ENCODE peak calls at places on chromosomes 7 and 10, in eight cellular contexts. D, E, B, F, R, G, V and J are unnamed samples.

GRCh38 chr7:146966274-146966673 is 849.7 kb downstream of the CNTNAP2 start:
- DNase-seq in V (no peak), E (no peak), G (no peak), D (no peak), F (no peak), B (no peak), R (no peak), J (no peak)

GRCh38 chr10:21247592-21247991 is 277.9 kb downstream of the SKIDA1 start:
- DNase-seq in B (no peak), V (no peak), E (no peak), D (no peak), G (no peak), F (no peak), R (no peak), J (no peak)

GRCh38 chr10:46228076-46229071 is 58.4 kb upstream of the ANTXRL start:
- DNase-seq in B (peak), G (peak), F (peak), E (peak), V (peak), D (peak), R (peak), J (peak)

GRCh38 chr7:90574136-90574819 is 21.8 kb upstream of the CDK14 start:
- DNase-seq in E (no peak), V (no peak), B (no peak), R (no peak), F (no peak), G (no peak), D (peak), J (peak)

GRCh38 chr7:323410-323809 is 33.4 kb downstream of the FOXL3 start:
- DNase-seq in R (no peak), B (no peak), E (no peak), F (no peak), G (no peak), V (no peak), D (no peak), J (peak)

GRCh38 chr10:78685466-78686163 is 383.2 kb upstream of the ZMIZ1 start:
- DNase-seq in B (no peak), R (peak), E (no peak), G (no peak), V (peak), D (no peak), F (peak), J (no peak)

GRCh38 chr10:119268871-119269506 is 61.6 kb downstream of the GRK5 start:
- DNase-seq in B (peak), F (no peak), V (no peak), G (no peak), D (peak), E (no peak), R (no peak), J (no peak)

GRCh38 chr10:96410296-96410695 is 51.5 kb upstream of the OPALIN start:
- DNase-seq in R (no peak), V (no peak), E (no peak), B (peak), F (no peak), G (no peak), D (no peak), J (no peak)

GRCh38 chr10:82925547-82925946 is 1050.6 kb downstream of the NRG3 start:
- DNase-seq in E (no peak), D (no peak), G (no peak), F (peak), V (no peak), B (no peak), R (peak), J (no peak)

GRCh38 chr10:119737827-119738226 is 12.0 kb downstream of the INPP5F start:
- DNase-seq in D (no peak), R (peak), G (no peak), B (no peak), V (peak), F (peak), E (peak), J (peak)

GRCh38 chr7:39085590-39086049 is 107.9 kb downstream of the POU6F2 start:
- DNase-seq in R (peak), F (no peak), V (no peak), E (no peak), B (no peak), G (peak), D (no peak), J (peak)

GRCh38 chr7:16755397-16755796 is 1.8 kb downstream of the TSPAN13 start:
- DNase-seq in B (no peak), G (no peak), V (no peak), R (peak), E (no peak), F (no peak), D (no peak), J (no peak)

GRCh38 chr7:106071356-106071998 is 40.6 kb downstream of the SYPL1 start:
- DNase-seq in B (peak), D (no peak), G (no peak), R (peak), V (no peak), F (peak), E (no peak), J (no peak)

GRCh38 chr7:154591544-154591943 is 411.4 kb downstream of the PAXIP1 start:
- DNase-seq in V (no peak), G (peak), D (no peak), R (no peak), F (no peak), E (no peak), B (no peak), J (no peak)